ENCODE peak calls at places on chromosomes 1 and 21, in nine cellular contexts. S, O, N, W, D, J, I, V and B are unnamed samples.

GRCh38 chr1:56339786-56340465 is 239.4 kb downstream of the PLPP3 start:
- DNase-seq in I (no peak), N (no peak), O (no peak), V (peak), D (no peak), W (no peak), S (no peak), J (no peak), B (no peak)

GRCh38 chr1:39668111-39668510 is 3.8 kb downstream of the NT5C1A start:
- DNase-seq in S (no peak), O (no peak), I (no peak), J (no peak), D (no peak), W (no peak), V (no peak), N (no peak), B (no peak)

GRCh38 chr1:116962976-116963639 is 38.5 kb upstream of the CD101 start:
- DNase-seq in J (peak), V (no peak), O (peak), S (no peak), W (no peak), N (no peak), D (no peak), I (no peak), B (no peak)

GRCh38 chr1:48055854-48056253 is 58.7 kb upstream of the TRABD2B start:
- DNase-seq in I (no peak), V (no peak), J (no peak), S (no peak), O (no peak), D (no peak), N (no peak), W (no peak), B (no peak)

GRCh38 chr1:67766117-67766978 is 66.9 kb downstream of the GNG12 start:
- DNase-seq in V (peak), N (peak), O (peak), J (peak), W (peak), D (no peak), S (no peak), I (no peak), B (peak)

GRCh38 chr1:31443673-31444072 is 30.7 kb downstream of the SERINC2 start:
- DNase-seq in V (no peak), J (no peak), D (no peak), I (no peak), N (no peak), W (no peak), O (no peak), S (no peak), B (no peak)

GRCh38 chr1:59445040-59445439 is 148.1 kb downstream of the FGGY start:
- DNase-seq in W (no peak), O (peak), V (peak), D (no peak), I (no peak), N (no peak), J (peak), S (no peak), B (peak)

GRCh38 chr1:78340006-78340405 is 150.8 kb upstream of the PTGFR start:
- DNase-seq in W (no peak), O (peak), J (peak), I (peak), S (no peak), D (no peak), N (peak), V (peak), B (no peak)

GRCh38 chr1:243718893-243719292 is 131.2 kb downstream of the AKT3 start:
- DNase-seq in V (peak), W (no peak), O (peak), J (peak), N (peak), I (no peak), D (no peak), S (no peak), B (no peak)

GRCh38 chr1:65691152-65691900 is 101.4 kb upstream of the PDE4B start:
- DNase-seq in J (no peak), I (no peak), O (no peak), N (no peak), S (no peak), V (peak), W (no peak), D (no peak), B (no peak)

GRCh38 chr1:234605983-234606730 is 3.8 kb downstream of the IRF2BP2 start:
- DNase-seq in N (no peak), O (peak), D (no peak), J (peak), S (peak), V (peak), W (no peak), I (no peak), B (peak)

GRCh38 chr1:173431663-173432045 is 45.5 kb upstream of the PRDX6 start:
- DNase-seq in N (no peak), D (no peak), J (no peak), S (no peak), V (no peak), I (no peak), W (no peak), O (no peak), B (no peak)

GRCh38 chr1:39509360-39510009 is 18.0 kb downstream of the BMP8A start:
- DNase-seq in W (no peak), S (peak), J (peak), N (no peak), V (peak), O (peak), D (no peak), I (no peak), B (no peak)

GRCh38 chr1:162670928-162671663 is 38.8 kb downstream of the DDR2 start:
- DNase-seq in O (peak), I (no peak), D (no peak), V (peak), W (no peak), N (no peak), S (no peak), J (peak), B (no peak)

GRCh38 chr1:183148599-183148998 is 37.5 kb upstream of the LAMC2 start:
- DNase-seq in V (peak), O (peak), N (no peak), J (peak), S (no peak), I (no peak), D (no peak), W (no peak), B (no peak)

GRCh38 chr1:98975113-98975512 is 29.5 kb downstream of the PLPPR5 start:
- DNase-seq in S (no peak), I (no peak), W (no peak), N (no peak), V (no peak), J (no peak), O (peak), D (no peak), B (no peak)

GRCh38 chr1:167602840-167603239 is 27.2 kb upstream of the RCSD1 start:
- DNase-seq in J (no peak), V (no peak), O (no peak), N (no peak), I (no peak), D (no peak), S (no peak), W (no peak), B (no peak)

GRCh38 chr1:27296773-27297214 is 25.2 kb upstream of the TMEM222 start:
- DNase-seq in O (peak), D (peak), N (no peak), W (peak), S (peak), J (peak), V (peak), I (no peak), B (peak)

GRCh38 chr1:159040206-159040605 is 30.5 kb downstream of the IFI16 start:
- DNase-seq in W (no peak), O (peak), J (peak), N (peak), D (no peak), S (no peak), V (peak), I (no peak), B (no peak)

GRCh38 chr1:94408104-94408503 is 10.1 kb upstream of the ABCD3 start:
- DNase-seq in O (no peak), W (no peak), J (no peak), D (no peak), V (no peak), N (no peak), S (no peak), I (no peak), B (no peak)

GRCh38 chr1:45238846-45239245 is 32.4 kb upstream of the ZSWIM5 start:
- DNase-seq in D (no peak), O (no peak), S (no peak), I (no peak), N (no peak), W (no peak), J (no peak), V (no peak), B (no peak)

GRCh38 chr1:241652012-241652411 is at the start of gene WDR64:
- DNase-seq in O (no peak), V (no peak), I (no peak), S (no peak), D (no peak), J (no peak), W (no peak), N (no peak), B (no peak)

GRCh38 chr1:39104158-39105060 is 78.3 kb downstream of the NDUFS5 start:
- DNase-seq in V (peak), W (peak), O (no peak), N (no peak), D (peak), S (no peak), I (no peak), J (no peak), B (peak)

GRCh38 chr1:53527368-53527767 is 68.2 kb downstream of the DMRTB1 start:
- DNase-seq in V (no peak), N (no peak), S (no peak), O (no peak), W (no peak), I (no peak), D (no peak), J (no peak), B (no peak)

GRCh38 chr21:14543983-14544382 is 2.1 kb downstream of the SAMSN1 start:
- DNase-seq in V (no peak), O (no peak), D (no peak), J (no peak), I (no peak), N (no peak), W (no peak), S (no peak), B (no peak)

GRCh38 chr21:36549470-36549869 is 69.5 kb upstream of the CLDN14 start:
- DNase-seq in S (no peak), W (no peak), D (peak), V (no peak), J (no peak), N (no peak), O (no peak), I (no peak), B (no peak)
- TF ChIP-seq CTCF in S (no peak), W (no peak), D (no peak), V (no peak), J (no peak), N (no peak), O (no peak), I (no peak), B (no peak)

GRCh38 chr1:110339427-110340206 is 440 bp downstream of the RBM15 start:
- DNase-seq in S (peak), N (no peak), V (peak), J (peak), O (peak), I (no peak), D (no peak), W (peak), B (peak)
- TF ChIP-seq CTCF in S (no peak), N (peak), V (peak), J (peak), O (peak), I (peak), D (peak), W (no peak), B (no peak)

GRCh38 chr1:8764301-8764937 is 53.0 kb downstream of the RERE start:
- DNase-seq in S (no peak), W (no peak), I (no peak), V (peak), N (no peak), D (no peak), J (no peak), O (peak), B (no peak)
- TF ChIP-seq CTCF in S (no peak), W (no peak), I (no peak), V (no peak), N (no peak), D (no peak), J (no peak), O (no peak), B (no peak)

GRCh38 chr1:201088901-201089525 is 23.2 kb downstream of the CACNA1S start:
- DNase-seq in D (no peak), N (no peak), W (no peak), O (no peak), J (no peak), I (no peak), S (no peak), V (no peak), B (peak)
- TF ChIP-seq CTCF in D (no peak), N (no peak), W (no peak), O (no peak), J (no peak), I (no peak), S (no peak), V (no peak), B (no peak)

DNA sequence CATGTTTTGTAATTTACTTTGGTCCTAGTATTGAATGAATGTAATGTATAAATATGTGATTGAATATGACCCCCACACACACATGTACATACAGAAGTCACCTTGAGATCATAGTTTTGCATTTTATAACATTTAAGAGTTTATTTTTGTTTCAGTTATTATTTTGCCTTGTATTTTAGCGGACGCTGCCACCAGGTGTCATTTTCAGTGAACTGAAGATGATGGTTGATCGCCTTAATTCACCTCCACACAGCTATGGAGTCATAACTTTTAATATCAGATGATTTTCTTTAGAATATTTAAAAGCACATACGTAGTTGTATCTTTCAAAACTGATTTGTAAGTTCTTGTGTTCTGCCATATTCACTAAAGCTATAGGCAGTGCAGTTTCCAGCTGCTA is 130.4 kb downstream of the DYRK1A start:
- DNase-seq in W (no peak), V (peak), S (no peak), D (no peak), N (no peak), I (no peak), O (no peak), J (peak), B (no peak)
- TF ChIP-seq CTCF in W (peak), V (peak), S (no peak), D (peak), N (peak), I (peak), O (peak), J (peak), B (no peak)

DNA sequence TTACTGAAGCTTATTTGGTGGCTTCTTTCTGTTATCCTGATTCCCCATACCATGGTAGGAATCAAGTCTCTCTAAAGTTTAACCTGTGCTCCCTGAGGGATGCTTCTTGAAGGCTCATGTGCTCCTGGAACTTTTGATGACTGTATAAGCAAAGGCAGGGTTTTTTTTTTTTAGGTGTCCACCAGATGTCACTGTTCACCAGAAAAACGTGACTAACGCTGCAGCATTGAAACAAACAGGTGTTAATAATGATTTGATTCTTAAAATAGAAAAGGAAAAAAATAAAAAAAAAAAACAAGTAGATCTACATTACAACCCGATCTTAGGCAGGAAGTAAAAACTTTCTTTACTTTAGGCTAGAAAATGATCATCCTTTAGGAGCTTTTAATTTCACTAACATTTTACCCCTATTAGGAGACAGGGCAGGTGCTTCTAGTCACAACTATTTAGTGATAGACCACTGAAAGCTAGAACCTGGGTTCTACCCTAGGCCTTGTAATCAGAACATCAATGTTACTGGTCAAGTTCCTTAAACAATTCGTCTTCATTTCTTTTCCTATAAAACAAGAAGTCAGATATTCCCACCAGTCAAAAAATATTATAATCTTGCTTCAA is 223.0 kb downstream of the PLA2G4A start:
- DNase-seq in J (peak), V (peak), S (no peak), O (peak), D (no peak), I (peak), N (no peak), W (peak), B (peak)
- TF ChIP-seq CTCF in J (peak), V (peak), S (no peak), O (peak), D (peak), I (peak), N (peak), W (peak), B (peak)

GRCh38 chr1:23010734-23011449 is 4.8 kb downstream of the TEX46 start:
- DNase-seq in D (no peak), J (peak), S (no peak), V (peak), W (no peak), O (peak), N (no peak), I (no peak), B (peak)
- TF ChIP-seq CTCF in D (no peak), J (no peak), S (no peak), V (no peak), W (no peak), O (no peak), N (no peak), I (no peak), B (no peak)